ENCODE peak calls at places on chromosomes 6 and 20, in six cellular contexts. W is stimulated activated CD4-positive, alpha-beta T cell treated with anti-CD3 and anti-CD28 coated beads, Interleukin-2, amount 100 ng/mL, for 48 hours; I is Ammon's horn; N is cardiac septum; J is OCI-LY7; C is T1000. B is an unnamed sample.

GRCh38 chr6:35327349-35328027 is 14.9 kb upstream of the PPARD start:
- DNase-seq in W (peak), I (peak), N (peak), J (peak), C (peak), B (peak)

GRCh38 chr6:50929323-50929722 is 110.7 kb downstream of the TFAP2B start:
- DNase-seq in W (no peak), I (no peak), N (no peak), J (no peak), C (no peak), B (no peak)

GRCh38 chr20:58293453-58293852 is 16.1 kb upstream of the RAB22A start:
- DNase-seq in W (no peak), I (peak), N (no peak), J (peak), C (no peak), B (no peak)

GRCh38 chr20:62141397-62142251 is 1.6 kb downstream of the PSMA7 start:
- DNase-seq in W (no peak), I (no peak), N (no peak), J (peak), C (no peak), B (peak)

GRCh38 chr6:52139985-52140680 is 46.0 kb upstream of the IL17A start:
- DNase-seq in W (no peak), I (no peak), N (no peak), J (no peak), C (no peak), B (no peak)

GRCh38 chr20:7841291-7841966 is 98.8 kb downstream of the HAO1 start:
- DNase-seq in W (no peak), I (no peak), N (no peak), J (no peak), C (no peak), B (peak)

GRCh38 chr6:166235666-166236292 is 68.1 kb upstream of the TBXT start:
- DNase-seq in W (no peak), I (no peak), N (no peak), J (no peak), C (no peak), B (no peak)

GRCh38 chr6:45086685-45087084 is 241.4 kb upstream of the RUNX2 start:
- DNase-seq in W (no peak), I (no peak), N (no peak), J (no peak), C (no peak), B (no peak)

GRCh38 chr6:35810831-35811698 is 5.9 kb downstream of the LHFPL5 start:
- DNase-seq in W (no peak), I (no peak), N (no peak), J (no peak), C (no peak), B (peak)

GRCh38 chr6:112485813-112486212 is 138.7 kb downstream of the RFPL4B start:
- DNase-seq in W (no peak), I (no peak), N (no peak), J (no peak), C (no peak), B (peak)

GRCh38 chr6:82033631-82034211 is 213.8 kb downstream of the IBTK start:
- DNase-seq in W (no peak), I (no peak), N (no peak), J (no peak), C (no peak), B (no peak)

GRCh38 chr20:24469116-24470030 is at the start of gene SYNDIG1:
- DNase-seq in W (no peak), I (peak), N (peak), J (no peak), C (no peak), B (no peak)

GRCh38 chr6:46490425-46491200 is 636 bp downstream of the RCAN2 start:
- DNase-seq in W (no peak), I (peak), N (peak), J (peak), C (no peak), B (no peak)

GRCh38 chr6:149056777-149057463 is 260.6 kb upstream of the TAB2 start:
- DNase-seq in W (no peak), I (no peak), N (no peak), J (no peak), C (no peak), B (no peak)

GRCh38 chr20:46939031-46939430 is 44.4 kb downstream of the EYA2 start:
- DNase-seq in W (no peak), I (no peak), N (no peak), J (peak), C (no peak), B (no peak)

GRCh38 chr6:137259349-137259748 is 40.2 kb upstream of the IFNGR1 start:
- DNase-seq in W (no peak), I (no peak), N (no peak), J (no peak), C (no peak), B (no peak)

GRCh38 chr6:166615059-166615770 is 11.8 kb downstream of the RPS6KA2 start:
- DNase-seq in W (no peak), I (no peak), N (no peak), J (no peak), C (no peak), B (peak)

GRCh38 chr6:139325003-139325600 is 33.3 kb upstream of the TXLNB start:
- DNase-seq in W (no peak), I (no peak), N (no peak), J (peak), C (no peak), B (no peak)

GRCh38 chr6:76683985-76684384 is 611.5 kb upstream of the IMPG1 start:
- DNase-seq in W (no peak), I (no peak), N (no peak), J (no peak), C (no peak), B (no peak)

GRCh38 chr6:33929575-33930288 is 125.9 kb upstream of the MLN start:
- DNase-seq in W (no peak), I (no peak), N (no peak), J (no peak), C (no peak), B (no peak)

GRCh38 chr6:147400968-147401367 is 107.5 kb upstream of the SAMD5 start:
- DNase-seq in W (no peak), I (no peak), N (no peak), J (no peak), C (no peak), B (no peak)

GRCh38 chr6:43011207-43011606 is 2.5 kb downstream of the MEA1 start:
- DNase-seq in W (no peak), I (no peak), N (no peak), J (no peak), C (no peak), B (no peak)

GRCh38 chr6:125869427-125869826 is 78.7 kb downstream of the NCOA7 start:
- DNase-seq in W (no peak), I (no peak), N (no peak), J (no peak), C (no peak), B (no peak)

GRCh38 chr20:62728028-62728780 is 19.6 kb downstream of the NTSR1 start:
- DNase-seq in W (no peak), I (no peak), N (no peak), J (no peak), C (no peak), B (no peak)

GRCh38 chr6:46513533-46513932 is 22.3 kb upstream of the RCAN2 start:
- DNase-seq in W (no peak), I (no peak), N (no peak), J (no peak), C (no peak), B (no peak)

GRCh38 chr6:107118976-107119375 is 3.7 kb upstream of the BEND3 start:
- DNase-seq in W (no peak), I (no peak), N (peak), J (peak), C (no peak), B (no peak)

GRCh38 chr6:154370545-154370944 is 13.9 kb upstream of the IPCEF1 start:
- DNase-seq in W (no peak), I (peak), N (no peak), J (peak), C (no peak), B (peak)

GRCh38 chr6:123838612-123839279 is 35.1 kb downstream of the NKAIN2 start:
- DNase-seq in W (no peak), I (no peak), N (no peak), J (no peak), C (no peak), B (no peak)

GRCh38 chr6:36949636-36950035 is 4.9 kb upstream of the PI16 start:
- DNase-seq in W (no peak), I (no peak), N (no peak), J (no peak), C (no peak), B (no peak)

GRCh38 chr6:103783344-103783743 is 1076.4 kb downstream of the HACE1 start:
- DNase-seq in W (no peak), I (no peak), N (no peak), J (no peak), C (no peak), B (no peak)

GRCh38 chr20:4601630-4602296 is 119.9 kb upstream of the PRND start:
- DNase-seq in W (no peak), I (peak), N (peak), J (no peak), C (peak), B (no peak)

GRCh38 chr6:153553627-153554026 is 422.5 kb upstream of the RGS17 start:
- DNase-seq in W (no peak), I (no peak), N (no peak), J (no peak), C (no peak), B (peak)

GRCh38 chr6:131780600-131780999 is 27.2 kb upstream of the ENPP1 start:
- DNase-seq in W (no peak), I (no peak), N (no peak), J (no peak), C (no peak), B (no peak)

GRCh38 chr20:63087236-63087871 is 80.6 kb upstream of the BHLHE23 start:
- DNase-seq in W (no peak), I (no peak), N (peak), J (no peak), C (no peak), B (no peak)

GRCh38 chr6:97240222-97240621 is 42.8 kb downstream of the MMS22L start:
- DNase-seq in W (no peak), I (no peak), N (no peak), J (no peak), C (no peak), B (peak)

GRCh38 chr6:154414021-154414813 is 57.6 kb upstream of the IPCEF1 start:
- DNase-seq in W (no peak), I (no peak), N (no peak), J (no peak), C (no peak), B (peak)

GRCh38 chr6:133631421-133631820 is 257.5 kb upstream of the TCF21 start:
- DNase-seq in W (no peak), I (no peak), N (no peak), J (no peak), C (no peak), B (peak)